ENCODE peak calls at places on chromosomes 5 and 9, in ten cellular contexts. S, G, F, W, A, N, B, D, J and I are unnamed samples. For H3K9me3, the result is how much of the 10 kb centered on the place peaks cover.

GRCh38 chr9:119959846-119960545 is 590.8 kb upstream of the BRINP1 start:
- DNase-seq in W (no peak), N (no peak), F (no peak), A (no peak), G (peak), D (no peak), J (no peak), B (no peak), S (no peak), I (no peak)

GRCh38 chr5:165805756-165806155 is 2300.3 kb downstream of the MAT2B start:
- DNase-seq in J (no peak), N (no peak), F (no peak), W (no peak), B (no peak), D (no peak), S (peak), G (peak), A (no peak), I (no peak)

GRCh38 chr5:122112733-122113558 is 16.4 kb upstream of the ZNF474 start:
- DNase-seq in F (no peak), A (no peak), B (no peak), D (no peak), S (no peak), G (no peak), W (no peak), N (no peak), J (no peak), I (no peak)

GRCh38 chr9:127567898-127568617 is 44.0 kb upstream of the STXBP1 start:
- DNase-seq in G (no peak), N (peak), W (no peak), A (no peak), J (no peak), F (no peak), D (no peak), B (no peak), S (peak), I (no peak)

GRCh38 chr5:144698454-144698853 is 527.8 kb downstream of the KCTD16 start:
- DNase-seq in N (no peak), D (no peak), J (no peak), A (no peak), G (no peak), F (peak), W (no peak), B (no peak), S (no peak), I (no peak)

GRCh38 chr5:62589504-62589903 is 10.9 kb downstream of the LRRC70 start:
- DNase-seq in F (no peak), W (no peak), J (no peak), B (no peak), D (no peak), G (no peak), A (no peak), S (no peak), N (no peak), I (no peak)

GRCh38 chr5:52685621-52686370 is 101.9 kb upstream of the ITGA1 start:
- DNase-seq in F (no peak), G (no peak), W (no peak), N (no peak), D (no peak), J (peak), S (no peak), B (no peak), A (no peak), I (no peak)

GRCh38 chr9:135490980-135491444 is 9.5 kb upstream of the MRPS2 start:
- DNase-seq in F (no peak), W (no peak), N (peak), B (no peak), D (no peak), S (no peak), J (no peak), A (no peak), G (no peak), I (no peak)

GRCh38 chr5:50744761-50745160 is 78.3 kb downstream of the PARP8 start:
- DNase-seq in B (no peak), W (no peak), J (peak), A (peak), G (no peak), D (no peak), F (peak), S (no peak), N (no peak), I (no peak)

GRCh38 chr9:82369251-82369945 is 380.8 kb downstream of the SPATA31D1 start:
- DNase-seq in F (no peak), G (no peak), B (no peak), S (no peak), J (no peak), N (no peak), W (no peak), A (no peak), D (no peak), I (no peak)

GRCh38 chr5:170470808-170471404 is 32.9 kb upstream of the KCNIP1 start:
- DNase-seq in D (no peak), J (no peak), B (no peak), A (no peak), G (no peak), S (peak), W (no peak), F (no peak), N (no peak), I (no peak)

GRCh38 chr5:54234304-54234938 is 76.0 kb downstream of the ARL15 start:
- DNase-seq in N (no peak), G (no peak), F (peak), W (no peak), A (peak), B (no peak), S (no peak), J (peak), D (no peak), I (no peak)

GRCh38 chr9:103068666-103069207 is 73.6 kb downstream of the CYLC2 start:
- DNase-seq in W (no peak), B (no peak), A (no peak), F (no peak), J (no peak), S (no peak), N (no peak), D (no peak), G (no peak), I (no peak)

GRCh38 chr5:171774418-171774817 is 11.2 kb upstream of the SMIM23 start:
- DNase-seq in F (no peak), S (peak), B (no peak), G (no peak), J (no peak), W (no peak), D (no peak), N (no peak), A (no peak), I (no peak)

GRCh38 chr9:126758916-126759576 is 45.8 kb upstream of the ZBTB43 start:
- DNase-seq in S (no peak), A (no peak), F (no peak), N (no peak), G (no peak), B (no peak), J (no peak), D (no peak), W (no peak), I (no peak)

GRCh38 chr5:132372122-132372521 is 2.6 kb downstream of the SLC22A5 start:
- DNase-seq in G (no peak), N (no peak), W (no peak), J (no peak), D (no peak), A (no peak), B (no peak), F (no peak), S (no peak), I (no peak)

GRCh38 chr5:125276121-125276520 is 529.7 kb upstream of the ZNF608 start:
- DNase-seq in G (no peak), A (no peak), S (no peak), W (no peak), D (no peak), B (no peak), F (no peak), N (no peak), J (no peak), I (no peak)

GRCh38 chr9:131810351-131811170 is 70.7 kb upstream of the RAPGEF1 start:
- DNase-seq in A (no peak), W (no peak), G (no peak), S (no peak), N (no peak), B (no peak), F (no peak), J (no peak), D (no peak), I (no peak)

GRCh38 chr5:179766021-179766725 is 27.6 kb upstream of the LTC4S start:
- DNase-seq in F (peak), B (no peak), W (no peak), J (no peak), A (no peak), S (no peak), N (no peak), G (no peak), D (no peak), I (no peak)

GRCh38 chr5:131974622-131974955 is 29.1 kb upstream of the MEIKIN start:
- DNase-seq in A (no peak), B (no peak), G (no peak), J (no peak), W (no peak), S (peak), N (no peak), D (no peak), F (no peak), I (no peak)

GRCh38 chr9:90641868-90642558 is 611 bp downstream of the DIRAS2 start:
- DNase-seq in W (no peak), F (no peak), B (no peak), N (no peak), J (no peak), D (no peak), A (no peak), S (peak), G (no peak), I (no peak)

GRCh38 chr5:130198927-130199326 is 294.7 kb downstream of the CHSY3 start:
- DNase-seq in G (peak), D (no peak), J (no peak), A (peak), W (no peak), S (no peak), F (no peak), B (no peak), N (no peak), I (no peak)

GRCh38 chr5:5612096-5612495 is 189.6 kb downstream of the ICE1 start:
- DNase-seq in F (no peak), D (no peak), W (no peak), A (no peak), J (no peak), B (no peak), S (no peak), N (no peak), G (no peak), I (no peak)

GRCh38 chr5:154477382-154478223 is 424 bp downstream of the HAND1 start:
- DNase-seq in D (no peak), B (no peak), G (no peak), A (no peak), W (no peak), J (no peak), N (no peak), F (peak), S (peak), I (no peak)

GRCh38 chr5:158175664-158176507 is 316.9 kb upstream of the CLINT1 start:
- DNase-seq in J (no peak), D (no peak), W (no peak), G (peak), B (no peak), A (no peak), F (no peak), N (no peak), S (no peak), I (no peak)

GRCh38 chr5:53095931-53096525 is 13.5 kb downstream of the MOCS2 start:
- DNase-seq in N (no peak), J (peak), A (peak), S (peak), D (peak), G (peak), B (peak), F (peak), W (peak), I (peak)

GRCh38 chr9:124202447-124202971 is 55.2 kb upstream of the NEK6 start:
- DNase-seq in S (no peak), W (no peak), B (no peak), J (no peak), G (peak), D (peak), F (peak), A (no peak), N (peak), I (no peak)

GRCh38 chr5:136036293-136036911 is 7.6 kb downstream of the TGFBI start:
- DNase-seq in F (no peak), J (no peak), W (no peak), D (no peak), N (no peak), S (no peak), G (no peak), B (no peak), A (no peak), I (no peak)

GRCh38 chr9:99056876-99057664 is 47.8 kb upstream of the TGFBR1 start:
- DNase-seq in N (no peak), D (no peak), W (no peak), J (peak), F (peak), G (no peak), S (no peak), A (no peak), B (no peak), I (no peak)

GRCh38 chr5:13944564-13945195 is at the start of gene DNAH5:
- DNase-seq in S (no peak), N (no peak), A (no peak), B (no peak), J (peak), F (peak), G (no peak), W (no peak), D (no peak), I (no peak)

GRCh38 chr5:93899026-93899600 is 157.7 kb upstream of the POU5F2 start:
- DNase-seq in J (no peak), N (no peak), D (no peak), W (no peak), A (no peak), G (no peak), S (no peak), B (no peak), F (no peak), I (no peak)

GRCh38 chr5:88663793-88664216 is 219.2 kb downstream of the MEF2C start:
- DNase-seq in B (no peak), J (no peak), D (no peak), F (no peak), S (no peak), A (no peak), W (no peak), N (no peak), G (no peak), I (no peak)

GRCh38 chr9:107295995-107296394 is 12.9 kb downstream of the RAD23B start:
- DNase-seq in W (no peak), G (no peak), S (no peak), N (no peak), A (no peak), J (no peak), B (no peak), F (no peak), D (no peak), I (no peak)

GRCh38 chr9:107290619-107291018 is 7.5 kb downstream of the RAD23B start:
- DNase-seq in S (no peak), F (no peak), J (no peak), B (no peak), D (no peak), G (no peak), A (no peak), W (no peak), N (no peak), I (no peak)

GRCh38 chr9:107294756-107295155 is 11.7 kb downstream of the RAD23B start:
- DNase-seq in N (no peak), F (no peak), G (no peak), D (no peak), B (no peak), W (no peak), S (no peak), J (no peak), A (no peak), I (no peak)

GRCh38 chr9:107292811-107293554 is 9.9 kb downstream of the RAD23B start:
- DNase-seq in J (no peak), G (no peak), F (no peak), D (no peak), S (no peak), A (no peak), B (no peak), W (no peak), N (no peak), I (no peak)

DNA sequence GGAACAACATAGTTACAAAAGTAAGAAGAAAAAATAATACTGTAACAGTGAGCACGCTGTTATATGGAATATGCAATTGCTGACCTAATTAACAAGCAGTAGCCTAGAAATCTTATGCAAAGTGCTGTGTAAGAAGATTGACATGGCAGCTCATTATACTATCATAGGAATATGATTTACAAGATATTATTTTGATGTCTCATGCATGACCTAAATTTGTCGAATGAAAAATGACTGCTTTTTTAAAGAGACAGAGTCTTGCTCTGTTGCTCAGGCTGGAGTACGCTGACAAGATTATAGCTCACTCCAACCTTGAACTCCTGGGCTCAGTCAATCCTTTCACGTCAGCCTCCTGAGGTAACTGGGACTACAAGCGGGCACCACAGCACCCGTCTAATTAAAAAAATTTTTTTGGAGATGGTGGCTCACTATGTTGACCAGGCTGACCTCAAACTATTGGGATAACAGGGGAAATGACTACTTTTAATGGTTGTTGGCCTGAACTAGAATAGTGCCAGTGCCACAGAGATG is 10.5 kb downstream of the RAD23B start:
- DNase-seq in D (no peak), A (no peak), B (no peak), G (no peak), W (no peak), F (no peak), N (no peak), J (no peak), S (no peak), I (no peak)
- H3K27ac ChIP-seq in D (no peak), A (no peak), B (no peak), G (no peak), W (no peak), F (no peak), N (no peak), J (no peak), S (no peak), I (no peak)

GRCh38 chr5:153148624-153148976 is 341.9 kb upstream of the GRIA1 start:
- DNase-seq in B (no peak), N (no peak), J (no peak), D (no peak), G (no peak), A (no peak), S (no peak), W (no peak), F (no peak), I (no peak)
- TF ChIP-seq CTCF in B (no peak), N (no peak), J (no peak), D (peak), G (no peak), A (no peak), S (no peak), W (no peak), F (no peak), I (no peak)

GRCh38 chr9:134318941-134319305 is 7.3 kb upstream of the RXRA start:
- DNase-seq in N (peak), G (no peak), A (no peak), D (peak), W (no peak), B (no peak), F (no peak), S (no peak), J (no peak), I (no peak)
- H3K9me3 ChIP-seq in N (under half), G (under half), A (under half), D (under half), W (under half), B (under half), F (under half), S (under half), J (under half), I (under half)

DNA sequence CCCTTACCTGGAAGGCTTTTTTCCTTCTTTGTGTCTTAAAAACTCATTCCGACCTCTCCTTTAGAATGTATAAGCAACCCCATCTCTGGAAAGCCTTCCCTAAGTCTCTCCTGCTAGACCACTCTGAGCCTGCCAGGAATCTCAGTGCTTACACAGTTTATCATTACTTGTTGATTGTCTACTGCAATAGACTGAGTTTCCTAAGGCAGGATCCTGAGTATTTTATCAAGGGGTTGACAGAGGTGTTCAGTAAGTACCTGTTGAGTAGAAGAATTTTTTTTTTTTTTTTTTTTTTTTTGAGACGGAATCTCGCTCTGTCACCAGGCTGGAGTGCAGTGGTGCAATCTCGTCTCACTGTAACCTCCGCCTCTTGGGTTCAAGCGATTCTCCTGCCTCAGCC is 2.6 kb upstream of the TJP2 start:
- DNase-seq in B (no peak), A (no peak), W (no peak), D (no peak), N (no peak), F (no peak), G (no peak), J (no peak), S (no peak), I (no peak)
- H3K27ac ChIP-seq in B (no peak), A (peak), W (no peak), D (peak), N (no peak), F (no peak), G (no peak), J (peak), S (no peak), I (no peak)

GRCh38 chr9:21443849-21444625 is 3.8 kb downstream of the IFNA1 start:
- DNase-seq in B (no peak), A (no peak), J (no peak), F (no peak), W (no peak), S (no peak), G (no peak), D (no peak), N (no peak), I (no peak)
- TF ChIP-seq CTCF in B (no peak), A (no peak), J (no peak), F (no peak), W (no peak), S (no peak), G (no peak), D (no peak), N (no peak), I (no peak)

DNA sequence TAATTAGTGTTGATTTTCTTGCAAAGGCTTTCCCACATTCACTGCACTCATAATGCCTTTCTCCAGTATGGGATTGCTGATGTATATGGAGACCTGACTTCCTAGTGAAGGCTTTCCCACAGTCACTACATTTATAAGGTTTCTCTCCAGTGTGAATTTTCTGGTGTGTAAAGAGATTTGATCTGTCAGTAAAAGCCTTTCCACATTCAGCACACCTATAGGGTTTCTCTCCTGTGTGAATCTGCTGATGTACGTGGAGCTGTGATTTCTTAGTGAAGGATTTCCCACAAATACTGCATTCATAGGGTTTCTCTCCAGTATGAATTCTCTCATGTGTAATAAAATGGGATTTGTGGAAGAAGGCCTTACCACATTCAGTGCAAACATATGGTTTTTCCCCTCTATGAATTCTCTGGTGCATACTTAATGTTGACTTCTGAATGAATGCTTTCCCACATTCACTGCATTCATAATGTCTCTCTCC is 31.1 kb downstream of the ZNF484 start:
- DNase-seq in J (no peak), S (no peak), D (no peak), B (no peak), N (no peak), G (no peak), F (no peak), W (no peak), A (no peak), I (no peak)
- H3K9me3 ChIP-seq in J (under half), S (under half), D (half or more), B (half or more), N (under half), G (under half), F (under half), W (under half), A (under half), I (half or more)